ENCODE peak calls at places on chromosomes 2 and 18, in nine cellular contexts. K is foreskin fibroblast, J is brain microvascular endothelial cell, S is GDM1, O is GM18507, N is activated T-cell treated with anti-CD3 and anti-CD28 coated beads for 48 hours, U is mucosa of gallbladder, P is MV-4-11, A is NCI-H146. Y is an unnamed sample.

GRCh38 chr2:63712748-63713147 is 124.0 kb downstream of the MDH1 start:
- DNase-seq in P (no peak), A (no peak), S (no peak), U (no peak), O (no peak), J (no peak), K (peak), N (no peak), Y (no peak)

GRCh38 chr18:46314011-46314410 is 209.8 kb downstream of the HAUS1 start:
- DNase-seq in K (no peak), U (no peak), O (no peak), A (no peak), S (no peak), J (no peak), P (no peak), N (no peak), Y (no peak)

GRCh38 chr2:176852667-176853066 is 359.9 kb upstream of the HNRNPA3 start:
- DNase-seq in N (no peak), A (peak), J (no peak), O (peak), K (no peak), S (peak), U (no peak), P (no peak), Y (no peak)

GRCh38 chr2:64533882-64534281 is 9.8 kb downstream of the AFTPH start:
- DNase-seq in P (peak), A (no peak), J (no peak), O (no peak), S (no peak), K (no peak), N (no peak), U (no peak), Y (no peak)

GRCh38 chr18:24630346-24630880 is 170.0 kb downstream of the HRH4 start:
- DNase-seq in K (no peak), P (no peak), A (no peak), O (no peak), S (no peak), J (no peak), U (no peak), N (no peak), Y (no peak)

GRCh38 chr2:8154270-8154669 is 527.6 kb upstream of the ID2 start:
- DNase-seq in A (no peak), K (no peak), P (peak), S (peak), O (no peak), U (peak), J (no peak), N (no peak), Y (no peak)

GRCh38 chr2:189146553-189146952 is 33.0 kb downstream of the COL5A2 start:
- DNase-seq in O (no peak), J (no peak), K (no peak), P (no peak), N (no peak), S (no peak), U (no peak), A (no peak), Y (no peak)

GRCh38 chr2:177161741-177162440 is 50.7 kb upstream of the HNRNPA3 start:
- DNase-seq in P (peak), S (no peak), U (no peak), K (no peak), A (peak), J (peak), O (no peak), N (no peak), Y (no peak)

GRCh38 chr18:63111549-63112402 is 207.8 kb downstream of the BCL2 start:
- DNase-seq in J (no peak), K (no peak), P (peak), N (no peak), A (peak), U (peak), O (no peak), S (peak), Y (no peak)

GRCh38 chr2:149744845-149745244 is 157.3 kb upstream of the MMADHC start:
- DNase-seq in K (peak), U (no peak), S (no peak), N (no peak), J (no peak), A (no peak), O (no peak), P (no peak), Y (no peak)

GRCh38 chr18:22110482-22110924 is 58.9 kb upstream of the GATA6 start:
- DNase-seq in J (no peak), N (no peak), A (peak), P (no peak), U (no peak), O (no peak), S (no peak), K (no peak), Y (no peak)